ENCODE peak calls at places on chromosomes 6 and 20, in four cellular contexts. One of them, this sample, is unnamed.

GRCh38 chr20:58570181-58570859 is 55.1 kb upstream of the APCDD1L start:
- DNase-seq in neural progenitor cell: no peak
- DNase-seq in heart left ventricle: no peak
- DNase-seq in astrocyte: no peak
- DNase-seq in this sample: no peak

GRCh38 chr6:44430322-44430721 is 42.8 kb downstream of the CDC5L start:
- DNase-seq in heart left ventricle: no peak
- DNase-seq in astrocyte: peak
- DNase-seq in neural progenitor cell: no peak
- DNase-seq in this sample: no peak

GRCh38 chr6:147986891-147987290 is 355.7 kb upstream of the SASH1 start:
- DNase-seq in astrocyte: no peak
- DNase-seq in heart left ventricle: no peak
- DNase-seq in neural progenitor cell: no peak
- DNase-seq in this sample: no peak

GRCh38 chr20:46150982-46151381 is 32.9 kb downstream of the CD40 start:
- DNase-seq in neural progenitor cell: no peak
- DNase-seq in astrocyte: no peak
- DNase-seq in heart left ventricle: no peak
- DNase-seq in this sample: no peak

GRCh38 chr6:106411034-106411433 is 50.5 kb downstream of the CRYBG1 start:
- DNase-seq in neural progenitor cell: no peak
- DNase-seq in astrocyte: no peak
- DNase-seq in heart left ventricle: no peak
- DNase-seq in this sample: no peak

GRCh38 chr20:54257090-54257816 is 49.4 kb downstream of the PFDN4 start:
- DNase-seq in heart left ventricle: no peak
- DNase-seq in neural progenitor cell: no peak
- DNase-seq in astrocyte: peak
- DNase-seq in this sample: peak

GRCh38 chr20:58069796-58070663 is 158.4 kb downstream of the ANKRD60 start:
- DNase-seq in heart left ventricle: no peak
- DNase-seq in astrocyte: no peak
- DNase-seq in neural progenitor cell: no peak
- DNase-seq in this sample: no peak

GRCh38 chr6:145148392-145149175 is 586.7 kb downstream of the EPM2A start:
- DNase-seq in neural progenitor cell: no peak
- DNase-seq in heart left ventricle: peak
- DNase-seq in astrocyte: peak
- DNase-seq in this sample: no peak

GRCh38 chr20:53154540-53154939 is 182.4 kb downstream of the TSHZ2 start:
- DNase-seq in astrocyte: peak
- DNase-seq in heart left ventricle: no peak
- DNase-seq in neural progenitor cell: no peak
- DNase-seq in this sample: no peak

GRCh38 chr6:30725713-30726505 is 5.8 kb downstream of the TUBB start:
- DNase-seq in neural progenitor cell: no peak
- DNase-seq in heart left ventricle: no peak
- DNase-seq in astrocyte: peak
- DNase-seq in this sample: no peak

GRCh38 chr6:132131777-132132176 is 180.6 kb upstream of the CCN2 start:
- DNase-seq in neural progenitor cell: peak
- DNase-seq in astrocyte: peak
- DNase-seq in heart left ventricle: peak
- DNase-seq in this sample: peak

GRCh38 chr6:49001856-49002255 is 461.2 kb downstream of the MMUT start:
- DNase-seq in neural progenitor cell: no peak
- DNase-seq in heart left ventricle: no peak
- DNase-seq in astrocyte: peak
- DNase-seq in this sample: no peak

GRCh38 chr6:41585605-41586004 is 39.4 kb downstream of the FOXP4 start:
- DNase-seq in astrocyte: no peak
- DNase-seq in heart left ventricle: no peak
- DNase-seq in neural progenitor cell: no peak
- DNase-seq in this sample: no peak

GRCh38 chr6:100099189-100100074 is 105.4 kb upstream of the MCHR2 start:
- DNase-seq in heart left ventricle: no peak
- DNase-seq in astrocyte: no peak
- DNase-seq in neural progenitor cell: peak
- DNase-seq in this sample: no peak

GRCh38 chr6:45576648-45577624 is 199.2 kb upstream of the SUPT3H start:
- DNase-seq in astrocyte: no peak
- DNase-seq in neural progenitor cell: no peak
- DNase-seq in heart left ventricle: peak
- DNase-seq in this sample: no peak

GRCh38 chr6:154622618-154623336 is 110.4 kb upstream of the SCAF8 start:
- DNase-seq in neural progenitor cell: no peak
- DNase-seq in astrocyte: no peak
- DNase-seq in heart left ventricle: no peak
- DNase-seq in this sample: no peak

GRCh38 chr6:116556065-116556464 is 2.5 kb downstream of the CALHM4 start:
- DNase-seq in neural progenitor cell: no peak
- DNase-seq in astrocyte: peak
- DNase-seq in heart left ventricle: no peak
- DNase-seq in this sample: no peak

GRCh38 chr6:166540631-166541331 is 45.7 kb downstream of the RAMACL start:
- DNase-seq in astrocyte: peak
- DNase-seq in neural progenitor cell: no peak
- DNase-seq in heart left ventricle: peak
- DNase-seq in this sample: no peak

GRCh38 chr6:111995409-111995808 is 58.5 kb upstream of the CCN6 start:
- DNase-seq in neural progenitor cell: no peak
- DNase-seq in astrocyte: no peak
- DNase-seq in heart left ventricle: no peak
- DNase-seq in this sample: no peak

GRCh38 chr6:129251669-129252376 is 368.9 kb downstream of the LAMA2 start:
- DNase-seq in neural progenitor cell: peak
- DNase-seq in heart left ventricle: no peak
- DNase-seq in astrocyte: peak
- DNase-seq in this sample: peak

GRCh38 chr20:13535627-13536026 is 103.1 kb downstream of the TASP1 start:
- DNase-seq in neural progenitor cell: no peak
- DNase-seq in astrocyte: no peak
- DNase-seq in heart left ventricle: no peak
- DNase-seq in this sample: no peak

GRCh38 chr6:116060572-116061283 is at the start of gene FRK:
- DNase-seq in neural progenitor cell: no peak
- DNase-seq in heart left ventricle: peak
- DNase-seq in astrocyte: no peak
- DNase-seq in this sample: no peak

GRCh38 chr6:130966581-130966980 is 96.5 kb downstream of the EPB41L2 start:
- DNase-seq in heart left ventricle: no peak
- DNase-seq in astrocyte: no peak
- DNase-seq in neural progenitor cell: no peak
- DNase-seq in this sample: no peak

GRCh38 chr6:130967502-130968469 is 95.3 kb downstream of the EPB41L2 start:
- DNase-seq in heart left ventricle: no peak
- DNase-seq in astrocyte: no peak
- DNase-seq in neural progenitor cell: no peak
- DNase-seq in this sample: no peak

GRCh38 chr6:130969807-130970491 is 93.1 kb downstream of the EPB41L2 start:
- DNase-seq in astrocyte: no peak
- DNase-seq in heart left ventricle: peak
- DNase-seq in neural progenitor cell: peak
- DNase-seq in this sample: no peak

GRCh38 chr6:130970839-130971410 is 92.1 kb downstream of the EPB41L2 start:
- DNase-seq in heart left ventricle: no peak
- DNase-seq in astrocyte: no peak
- DNase-seq in neural progenitor cell: no peak
- DNase-seq in this sample: no peak

DNA sequence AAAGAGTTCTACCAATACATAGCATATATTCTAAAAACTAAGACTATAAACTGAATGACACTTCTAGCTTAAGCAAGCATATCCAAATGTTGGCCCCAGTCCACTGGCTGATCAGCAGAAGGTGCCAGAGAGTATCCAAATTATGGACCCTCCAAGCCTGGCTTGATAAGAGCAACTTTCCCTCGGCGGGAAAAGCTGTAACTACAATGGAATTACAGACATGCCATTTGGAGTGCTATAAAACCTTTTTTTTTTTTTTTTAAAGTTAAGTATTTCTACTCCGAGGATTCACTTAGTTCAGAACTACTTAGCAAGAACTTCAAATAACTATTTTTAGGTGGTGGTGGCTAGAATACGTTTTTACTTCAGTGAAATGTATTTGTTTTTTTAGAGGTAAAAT is 94.6 kb downstream of the EPB41L2 start:
- DNase-seq in astrocyte: peak
- DNase-seq in neural progenitor cell: peak
- DNase-seq in heart left ventricle: no peak
- DNase-seq in this sample: no peak
- H3K4me3 ChIP-seq in astrocyte: no peak
- H3K4me3 ChIP-seq in neural progenitor cell: no peak
- H3K4me3 ChIP-seq in heart left ventricle: peak
- H3K4me3 ChIP-seq in this sample: no peak

GRCh38 chr6:50062051-50062450 is 12.3 kb upstream of the DEFB112 start:
- DNase-seq in astrocyte: no peak
- DNase-seq in neural progenitor cell: peak
- DNase-seq in heart left ventricle: no peak
- DNase-seq in this sample: no peak
- TF ChIP-seq CTCF in astrocyte: no peak
- TF ChIP-seq CTCF in neural progenitor cell: peak
- TF ChIP-seq CTCF in heart left ventricle: no peak
- TF ChIP-seq CTCF in this sample: no peak

DNA sequence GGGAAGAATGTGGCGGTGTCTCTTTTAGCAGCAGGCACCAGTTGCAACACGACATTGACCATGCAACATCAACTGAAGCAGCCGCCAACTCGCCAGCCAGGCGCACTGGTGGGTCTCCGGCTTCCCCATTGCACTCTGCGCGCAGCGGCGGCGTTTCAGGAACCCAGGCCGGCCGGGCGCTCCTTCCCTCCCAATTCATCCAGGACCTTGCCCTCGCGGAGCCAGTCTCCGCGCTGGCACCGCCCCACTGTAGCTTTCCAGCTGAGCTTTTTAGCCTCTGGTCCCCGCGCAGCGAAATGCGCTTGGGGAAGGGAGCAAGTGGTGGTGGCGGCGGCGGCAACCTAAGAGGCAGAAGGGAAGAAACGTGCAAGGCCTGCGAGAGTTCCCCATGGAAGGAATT is 297.9 kb upstream of the RIMS1 start:
- DNase-seq in neural progenitor cell: no peak
- DNase-seq in astrocyte: no peak
- DNase-seq in heart left ventricle: no peak
- DNase-seq in this sample: no peak
- H3K4me3 ChIP-seq in neural progenitor cell: no peak
- H3K4me3 ChIP-seq in astrocyte: no peak
- H3K4me3 ChIP-seq in heart left ventricle: no peak
- H3K4me3 ChIP-seq in this sample: no peak

GRCh38 chr6:113488812-113489685 is 368.1 kb upstream of the MARCKS start:
- DNase-seq in astrocyte: no peak
- DNase-seq in heart left ventricle: no peak
- DNase-seq in neural progenitor cell: peak
- DNase-seq in this sample: no peak
- TF ChIP-seq CTCF in astrocyte: no peak
- TF ChIP-seq CTCF in heart left ventricle: no peak
- TF ChIP-seq CTCF in neural progenitor cell: peak
- TF ChIP-seq CTCF in this sample: no peak

DNA sequence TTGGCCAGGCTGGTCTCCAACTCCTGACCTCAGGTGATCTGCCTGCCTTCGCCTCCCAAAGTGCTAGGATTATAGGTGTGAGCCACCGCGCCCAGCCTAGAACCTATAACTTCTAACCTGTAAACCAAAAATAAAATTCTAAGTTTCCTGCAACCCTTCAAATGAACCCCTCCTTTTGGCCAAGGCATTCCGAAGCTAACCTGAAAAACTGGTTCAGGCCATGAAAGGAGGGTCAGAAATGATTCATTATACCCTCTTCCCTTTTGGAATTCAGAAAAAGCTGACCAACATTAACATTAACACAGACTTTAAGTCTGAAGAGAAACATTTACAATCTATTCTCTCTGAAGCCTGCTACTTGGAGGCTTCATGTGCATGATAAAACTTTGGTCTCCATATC is 165.1 kb downstream of the TINAG start:
- DNase-seq in astrocyte: no peak
- DNase-seq in neural progenitor cell: no peak
- DNase-seq in heart left ventricle: no peak
- DNase-seq in this sample: no peak
- H3K4me3 ChIP-seq in astrocyte: no peak
- H3K4me3 ChIP-seq in neural progenitor cell: no peak
- H3K4me3 ChIP-seq in heart left ventricle: no peak
- H3K4me3 ChIP-seq in this sample: no peak

DNA sequence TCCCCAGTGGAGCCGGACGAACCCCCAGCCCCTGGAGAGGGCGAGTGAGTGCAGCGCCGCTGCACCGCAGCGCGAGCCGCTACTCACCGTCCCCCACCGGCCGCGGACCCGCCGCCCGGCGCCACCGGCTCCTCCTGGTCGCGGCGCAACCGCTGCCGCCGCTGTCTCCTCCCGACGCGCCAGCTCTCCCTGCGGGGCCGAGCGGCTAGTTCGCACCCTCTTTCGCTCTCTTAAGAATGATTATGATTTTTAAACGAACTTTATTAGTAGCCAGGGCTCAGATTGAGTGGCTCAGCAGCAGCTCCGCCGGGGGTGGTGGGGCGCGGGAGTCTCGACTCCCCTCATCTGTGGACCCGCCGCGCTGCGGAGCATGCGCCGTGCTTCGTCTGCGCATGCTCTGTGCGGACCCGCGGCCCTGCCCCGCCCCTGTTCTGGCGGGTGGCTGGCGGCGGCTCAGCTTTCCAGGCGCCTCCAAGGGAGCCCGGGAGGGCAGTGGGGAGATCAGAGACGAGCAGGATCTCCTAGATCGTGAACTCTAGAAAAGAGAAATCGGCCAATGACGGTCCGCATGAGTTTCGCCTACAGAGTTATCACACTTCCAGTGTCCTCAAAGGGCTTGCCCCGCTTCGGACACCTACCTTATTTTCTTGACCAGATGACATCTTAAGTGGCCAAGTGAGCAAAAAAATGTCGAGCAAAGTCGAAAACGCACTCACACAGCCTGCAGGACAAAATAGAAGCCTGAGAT is at the start of gene RAB23:
- DNase-seq in astrocyte: peak
- DNase-seq in heart left ventricle: peak
- DNase-seq in neural progenitor cell: peak
- DNase-seq in this sample: no peak
- TF ChIP-seq CTCF in astrocyte: no peak
- TF ChIP-seq CTCF in heart left ventricle: no peak
- TF ChIP-seq CTCF in neural progenitor cell: no peak
- TF ChIP-seq CTCF in this sample: no peak

GRCh38 chr6:73134588-73134987 is 90.7 kb downstream of the KHDC1L start:
- DNase-seq in neural progenitor cell: peak
- DNase-seq in heart left ventricle: no peak
- DNase-seq in astrocyte: no peak
- DNase-seq in this sample: no peak
- H3K4me3 ChIP-seq in neural progenitor cell: no peak
- H3K4me3 ChIP-seq in heart left ventricle: no peak
- H3K4me3 ChIP-seq in astrocyte: no peak
- H3K4me3 ChIP-seq in this sample: no peak